ENCODE peak calls at places on chromosomes 13 and 19, in eight cellular contexts. E is ascending aorta; X is posterior vena cava; G is T follicular helper cell; H is tibial artery; W is pulmonary artery endothelial cell; V is stimulated activated CD4-positive, alpha-beta T cell treated with anti-CD3 and anti-CD28 coated beads, TNF-alpha, amount 100 ng/mL, for 1 hour; T is brain microvascular endothelial cell. O is an unnamed sample.

GRCh38 chr19:50890422-50891252 is 17.4 kb downstream of the KLK2 start:
- DNase-seq in G (no peak), V (no peak), X (no peak), T (peak), H (no peak), W (no peak), E (no peak), O (no peak)

GRCh38 chr19:58386576-58387337 is at the start of gene RPS5:
- DNase-seq in H (peak), G (peak), E (peak), X (peak), T (peak), V (peak), W (peak), O (peak)

GRCh38 chr13:111480976-111481375 is 160.5 kb downstream of the TEX29 start:
- DNase-seq in T (no peak), E (no peak), H (no peak), V (no peak), X (no peak), W (no peak), G (no peak), O (peak)

GRCh38 chr13:38908574-38908973 is 82.1 kb downstream of the STOML3 start:
- DNase-seq in G (no peak), T (no peak), E (no peak), H (no peak), V (no peak), W (no peak), X (no peak), O (no peak)

GRCh38 chr13:44026194-44026593 is 146.5 kb downstream of the LACC1 start:
- DNase-seq in W (no peak), V (no peak), H (no peak), X (no peak), E (no peak), G (no peak), T (no peak), O (no peak)

GRCh38 chr19:34287676-34288140 is 33.4 kb downstream of the GARRE1 start:
- DNase-seq in X (no peak), H (no peak), W (no peak), V (no peak), G (no peak), T (no peak), E (no peak), O (no peak)

GRCh38 chr13:109869312-109870237 is 83.2 kb upstream of the IRS2 start:
- DNase-seq in T (peak), V (no peak), E (peak), H (peak), W (no peak), G (no peak), X (peak), O (peak)

GRCh38 chr19:7550987-7551761 is 15.7 kb downstream of the PNPLA6 start:
- DNase-seq in H (peak), X (no peak), W (no peak), G (no peak), T (peak), V (no peak), E (peak), O (peak)

GRCh38 chr13:113762538-113762937 is 3.5 kb downstream of the TMEM255B start:
- DNase-seq in T (no peak), V (no peak), E (no peak), H (peak), W (no peak), X (peak), G (no peak), O (peak)

GRCh38 chr19:57362419-57362818 is 932 bp upstream of the TRAPPC2B start:
- DNase-seq in V (no peak), G (no peak), W (no peak), E (no peak), H (no peak), X (no peak), T (no peak), O (no peak)

GRCh38 chr13:27171244-27171829 is at the start of gene USP12:
- DNase-seq in H (peak), E (peak), G (peak), T (no peak), X (no peak), V (no peak), W (no peak), O (peak)

GRCh38 chr13:72932250-72932649 is 126.6 kb upstream of the KLF5 start:
- DNase-seq in G (no peak), W (no peak), E (no peak), V (no peak), H (no peak), T (no peak), X (no peak), O (no peak)

GRCh38 chr19:12052571-12053169 is at the start of gene ZNF878:
- DNase-seq in V (no peak), H (peak), G (no peak), E (peak), W (no peak), X (peak), T (peak), O (peak)

GRCh38 chr13:109647046-109647445 is 139.3 kb downstream of the IRS2 start:
- DNase-seq in T (peak), V (no peak), X (no peak), G (no peak), W (no peak), H (no peak), E (no peak), O (no peak)

GRCh38 chr13:62209539-62209938 is 793.9 kb upstream of the PCDH20 start:
- DNase-seq in T (no peak), W (no peak), H (no peak), X (no peak), G (no peak), E (no peak), V (no peak), O (no peak)

GRCh38 chr19:39351537-39352037 is 9.4 kb downstream of the SAMD4B start:
- DNase-seq in X (no peak), E (no peak), T (no peak), W (no peak), G (no peak), H (no peak), V (no peak), O (no peak)

GRCh38 chr19:32824136-32824835 is 45.3 kb downstream of the SLC7A9 start:
- DNase-seq in T (no peak), G (no peak), E (no peak), H (no peak), V (no peak), X (no peak), W (no peak), O (no peak)

GRCh38 chr13:43159007-43159406 is 135.6 kb downstream of the DNAJC15 start:
- DNase-seq in H (no peak), X (no peak), V (no peak), W (no peak), G (no peak), E (no peak), T (peak), O (no peak)

GRCh38 chr13:20828540-20829364 is 55.0 kb upstream of the EEF1AKMT1 start:
- DNase-seq in X (no peak), G (peak), E (no peak), W (peak), V (no peak), H (no peak), T (no peak), O (no peak)

GRCh38 chr13:24216176-24216575 is 55.7 kb downstream of the SPATA13 start:
- DNase-seq in X (no peak), H (no peak), W (no peak), G (no peak), V (no peak), E (no peak), T (no peak), O (no peak)

GRCh38 chr13:44755872-44756271 is 179.7 kb upstream of the TSC22D1 start:
- DNase-seq in T (peak), H (no peak), V (no peak), G (no peak), W (no peak), E (no peak), X (no peak), O (no peak)

GRCh38 chr13:49560270-49561063 is 24.9 kb downstream of the RCBTB1 start:
- DNase-seq in H (no peak), T (peak), X (no peak), G (no peak), E (no peak), V (no peak), W (no peak), O (no peak)

GRCh38 chr13:110882228-110882627 is 32.6 kb downstream of the ANKRD10 start:
- DNase-seq in H (no peak), T (no peak), V (no peak), W (no peak), X (no peak), E (no peak), G (no peak), O (no peak)

GRCh38 chr19:10769533-10770491 is 51.9 kb downstream of the DNM2 start:
- DNase-seq in E (peak), G (no peak), T (no peak), W (no peak), V (no peak), H (no peak), X (no peak), O (no peak)

GRCh38 chr13:112692586-112692985 is 2.7 kb downstream of the ATP11A start:
- DNase-seq in G (no peak), E (no peak), T (no peak), V (no peak), W (no peak), H (no peak), X (no peak), O (no peak)

GRCh38 chr19:17829855-17830566 is 8.7 kb upstream of the INSL3 start:
- DNase-seq in T (peak), V (no peak), G (no peak), X (no peak), H (no peak), W (no peak), E (no peak), O (peak)

GRCh38 chr19:32563761-32564160 is 17.2 kb upstream of the PDCD5 start:
- DNase-seq in H (no peak), E (no peak), T (no peak), G (no peak), X (no peak), V (no peak), W (no peak), O (no peak)

GRCh38 chr19:57803265-57803593 is 11.5 kb downstream of the ZNF552 start:
- DNase-seq in H (no peak), G (no peak), V (no peak), W (no peak), E (no peak), X (no peak), T (no peak), O (no peak)

GRCh38 chr19:52297601-52298358 is 811 bp downstream of the ZNF480 start:
- DNase-seq in E (no peak), V (no peak), X (no peak), W (no peak), G (no peak), T (no peak), H (no peak), O (no peak)